ENCODE peak calls at places on chromosome 3, in nine cellular contexts. S is astrocyte; D is tibial nerve; K is IMR-90; G is CD8-positive, alpha-beta memory T cell; E is spleen; A is A673; C is CD4-positive, alpha-beta T cell; V is A549. U is an unnamed sample.

GRCh38 chr3:39209329-39209970 is 17.1 kb upstream of the XIRP1 start:
- DNase-seq in C (no peak), A (no peak), E (no peak), S (no peak), D (no peak), V (no peak), K (no peak), G (no peak), U (no peak)

GRCh38 chr3:45105855-45106655 is 40.1 kb downstream of the CDCP1 start:
- DNase-seq in A (no peak), G (peak), E (no peak), V (no peak), K (peak), S (peak), D (no peak), C (peak), U (peak)

GRCh38 chr3:130963878-130964277 is 62.7 kb downstream of the ASTE1 start:
- DNase-seq in E (no peak), D (no peak), V (peak), C (no peak), K (peak), A (peak), S (peak), G (no peak), U (peak)

GRCh38 chr3:32998631-32999451 is 47.4 kb downstream of the CCR4 start:
- DNase-seq in G (no peak), E (no peak), V (no peak), A (no peak), S (no peak), C (no peak), K (no peak), D (no peak), U (no peak)

GRCh38 chr3:17195192-17195611 is 310.4 kb downstream of the PLCL2 start:
- DNase-seq in D (no peak), E (peak), S (peak), C (no peak), A (no peak), V (no peak), G (no peak), K (peak), U (no peak)

GRCh38 chr3:157290761-157291160 is 130.8 kb upstream of the CCNL1 start:
- DNase-seq in E (no peak), D (no peak), K (peak), S (peak), C (no peak), G (no peak), A (peak), V (no peak), U (no peak)

GRCh38 chr3:120077726-120078125 is 16.5 kb downstream of the GSK3B start:
- DNase-seq in V (no peak), A (no peak), S (no peak), G (no peak), C (no peak), K (no peak), D (no peak), E (no peak), U (no peak)

GRCh38 chr3:106376016-106376415 is 507.2 kb upstream of the CBLB start:
- DNase-seq in G (no peak), K (no peak), V (no peak), E (no peak), A (no peak), S (peak), D (no peak), C (no peak), U (peak)

GRCh38 chr3:1561397-1561796 is 468.6 kb downstream of the CNTN6 start:
- DNase-seq in G (no peak), K (no peak), E (no peak), V (no peak), S (no peak), C (no peak), D (no peak), A (no peak), U (no peak)

GRCh38 chr3:47162695-47163022 is 1.3 kb downstream of the SETD2 start:
- DNase-seq in E (no peak), K (peak), C (no peak), G (no peak), V (no peak), D (no peak), S (no peak), A (no peak), U (no peak)

GRCh38 chr3:71050133-71050520 is 533.4 kb downstream of the FOXP1 start:
- DNase-seq in A (no peak), G (no peak), V (peak), C (no peak), K (peak), S (peak), D (no peak), E (no peak), U (no peak)

GRCh38 chr3:108022316-108023150 is 68.3 kb downstream of the CD47 start:
- DNase-seq in V (no peak), K (no peak), C (no peak), S (no peak), A (no peak), D (no peak), G (no peak), E (no peak), U (no peak)

GRCh38 chr3:126970101-126970500 is 12.8 kb upstream of the PLXNA1 start:
- DNase-seq in V (no peak), D (no peak), G (no peak), E (no peak), K (no peak), A (no peak), S (no peak), C (no peak), U (no peak)

GRCh38 chr3:15844889-15845288 is 47.1 kb upstream of the ANKRD28 start:
- DNase-seq in C (no peak), E (no peak), A (no peak), D (no peak), K (no peak), S (no peak), G (no peak), V (no peak), U (no peak)

GRCh38 chr3:164673738-164674137 is 404.6 kb downstream of the SI start:
- DNase-seq in C (no peak), G (no peak), S (no peak), K (no peak), E (no peak), A (peak), D (no peak), V (no peak), U (no peak)

GRCh38 chr3:11161666-11162065 is 7.4 kb downstream of the HRH1 start:
- DNase-seq in K (no peak), S (no peak), V (no peak), G (no peak), E (no peak), A (no peak), D (no peak), C (no peak), U (no peak)

GRCh38 chr3:144636833-144637232 is 665.2 kb downstream of the DIPK2A start:
- DNase-seq in G (no peak), D (no peak), C (no peak), K (no peak), V (peak), A (peak), S (no peak), E (no peak), U (peak)

GRCh38 chr3:105470851-105471250 is 104.1 kb downstream of the ALCAM start:
- DNase-seq in C (no peak), G (no peak), K (peak), S (no peak), V (no peak), E (no peak), D (no peak), A (no peak), U (no peak)

GRCh38 chr3:53069422-53070068 is 23.7 kb upstream of the SFMBT1 start:
- DNase-seq in E (peak), V (peak), A (peak), K (peak), C (no peak), G (no peak), D (no peak), S (no peak), U (no peak)

GRCh38 chr3:129702934-129703712 is 96.6 kb upstream of the PLXND1 start:
- DNase-seq in S (peak), V (peak), C (no peak), E (no peak), D (no peak), A (no peak), K (peak), G (no peak), U (no peak)

GRCh38 chr3:123766195-123767019 is 117.7 kb downstream of the MYLK start:
- DNase-seq in G (no peak), V (no peak), A (no peak), S (no peak), E (no peak), D (no peak), K (no peak), C (no peak), U (no peak)

GRCh38 chr3:110234831-110235230 is 836.8 kb upstream of the NECTIN3 start:
- DNase-seq in E (no peak), C (no peak), V (no peak), A (no peak), G (no peak), K (peak), D (no peak), S (no peak), U (no peak)

GRCh38 chr3:21795863-21796392 is 44.9 kb upstream of the ZNF385D start:
- DNase-seq in G (no peak), E (no peak), D (no peak), A (no peak), K (no peak), C (no peak), V (no peak), S (no peak), U (no peak)

GRCh38 chr3:52354676-52355075 is 38.6 kb downstream of the DNAH1 start:
- DNase-seq in A (no peak), G (peak), D (no peak), V (no peak), K (no peak), E (peak), S (no peak), C (no peak), U (no peak)

GRCh38 chr3:127762077-127762786 is 60.1 kb downstream of the MGLL start:
- DNase-seq in K (no peak), E (peak), A (no peak), C (no peak), S (no peak), G (no peak), V (no peak), D (no peak), U (no peak)

GRCh38 chr3:84980011-84980410 is 21.2 kb downstream of the CADM2 start:
- DNase-seq in S (no peak), G (no peak), A (no peak), E (no peak), C (no peak), K (no peak), V (no peak), D (no peak), U (peak)

GRCh38 chr3:169365993-169366915 is 297.3 kb downstream of the MECOM start:
- DNase-seq in D (no peak), E (no peak), G (no peak), C (no peak), S (no peak), V (no peak), K (no peak), A (no peak), U (no peak)

GRCh38 chr3:42180901-42181300 is 85.1 kb downstream of the CCK start:
- DNase-seq in G (no peak), C (no peak), E (no peak), D (no peak), V (no peak), A (no peak), K (no peak), S (no peak), U (no peak)

GRCh38 chr3:47892284-47892683 is 89.3 kb downstream of the DHX30 start:
- DNase-seq in D (no peak), G (no peak), S (no peak), A (no peak), C (no peak), V (no peak), E (no peak), K (no peak), U (no peak)

GRCh38 chr3:53772562-53773329 is 73.5 kb downstream of the CHDH start:
- DNase-seq in D (no peak), V (no peak), K (peak), E (no peak), A (no peak), C (no peak), S (peak), G (no peak), U (no peak)

GRCh38 chr3:125055913-125056705 is at the start of gene HEG1:
- DNase-seq in E (peak), C (peak), A (peak), K (peak), G (peak), D (peak), V (peak), S (peak), U (peak)

GRCh38 chr3:63934484-63934883 is 22.3 kb upstream of the SCAANT1 start:
- DNase-seq in A (no peak), V (no peak), G (peak), S (no peak), C (no peak), D (no peak), K (no peak), E (no peak), U (no peak)

GRCh38 chr3:63931290-63931689 is 19.1 kb upstream of the SCAANT1 start:
- DNase-seq in A (no peak), K (no peak), E (no peak), S (no peak), C (no peak), G (no peak), D (no peak), V (no peak), U (no peak)

GRCh38 chr3:63933459-63933858 is 21.3 kb upstream of the SCAANT1 start:
- DNase-seq in V (no peak), S (no peak), C (no peak), D (no peak), A (no peak), G (no peak), K (no peak), E (no peak), U (no peak)

GRCh38 chr3:63934041-63934440 is 21.9 kb upstream of the SCAANT1 start:
- DNase-seq in K (no peak), D (no peak), A (no peak), E (no peak), V (no peak), S (no peak), G (no peak), C (no peak), U (no peak)

GRCh38 chr3:63932509-63933212 is 20.5 kb upstream of the SCAANT1 start:
- DNase-seq in K (no peak), S (no peak), E (no peak), V (no peak), D (no peak), G (no peak), A (no peak), C (no peak), U (no peak)
- H3K27ac ChIP-seq in K (no peak), S (no peak), E (peak), V (no peak), D (no peak), G (no peak), A (no peak), C (no peak), U (no peak)

DNA sequence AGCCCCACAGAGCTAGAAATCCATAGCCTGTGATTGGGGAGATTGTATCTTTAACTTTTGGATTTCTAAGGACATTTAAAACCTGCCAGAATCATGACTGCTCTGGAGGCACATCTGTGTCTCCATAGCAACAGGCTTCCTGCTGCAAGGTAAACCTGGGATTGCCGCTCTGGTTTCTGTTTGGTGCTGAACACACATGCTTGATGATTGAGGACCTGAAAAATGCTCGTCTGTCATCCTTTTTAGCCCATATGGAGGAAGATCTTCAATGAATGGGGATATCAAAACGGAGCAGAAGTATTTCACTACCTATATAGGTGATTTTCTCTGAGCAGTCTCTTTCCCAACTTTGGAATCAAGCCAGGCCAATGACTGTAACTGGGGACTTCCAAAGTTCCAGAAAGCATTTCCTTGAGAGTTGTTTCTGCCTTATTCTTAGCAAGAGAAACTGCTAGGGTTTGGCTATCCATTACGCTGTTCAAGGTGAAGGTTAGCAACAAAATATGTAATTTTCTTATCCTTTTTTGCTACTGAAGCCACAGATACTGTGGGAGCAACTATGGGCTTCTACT is 96.5 kb upstream of the TNIK start:
- DNase-seq in C (no peak), G (no peak), V (no peak), A (no peak), E (no peak), S (peak), D (no peak), K (peak), U (no peak)
- H3K27ac ChIP-seq in C (no peak), G (no peak), V (no peak), A (no peak), E (no peak), S (no peak), D (no peak), K (no peak), U (no peak)

DNA sequence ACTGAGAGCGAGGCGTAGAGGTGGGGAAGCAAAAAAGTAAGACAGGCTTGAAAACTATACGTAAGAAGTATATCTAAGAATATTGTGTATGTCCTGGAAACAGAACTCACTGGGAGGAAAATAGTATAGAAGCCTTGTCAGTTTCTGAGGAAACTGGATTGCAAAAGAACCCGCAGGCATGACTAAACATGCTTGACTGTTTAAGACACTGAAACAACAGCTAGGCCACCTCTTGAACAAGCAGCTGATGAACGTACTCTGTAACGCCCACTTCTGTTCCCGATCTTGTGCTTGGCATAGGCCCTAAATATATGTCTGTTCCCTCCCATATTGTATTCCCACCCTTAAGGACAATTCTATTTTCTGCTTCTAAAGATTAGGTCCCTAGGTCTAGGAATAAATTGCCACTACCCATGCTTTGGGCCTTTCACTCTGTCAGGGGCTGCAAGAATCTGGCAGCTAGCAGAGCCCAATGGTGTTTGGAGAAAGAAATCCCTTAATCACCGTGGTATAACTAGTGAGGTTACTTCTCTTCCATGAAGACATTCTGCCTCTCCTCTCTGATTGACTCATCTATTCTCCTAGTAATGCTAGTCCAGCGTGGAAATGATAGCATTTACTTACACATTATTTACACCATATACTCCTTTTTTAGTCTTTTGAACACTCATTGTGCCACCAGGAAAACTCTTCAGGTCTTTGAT is 46.2 kb downstream of the CD200 start:
- DNase-seq in C (no peak), V (no peak), S (peak), A (no peak), K (peak), E (no peak), D (no peak), G (no peak), U (no peak)
- H3K27ac ChIP-seq in C (no peak), V (no peak), S (no peak), A (no peak), K (peak), E (no peak), D (no peak), G (no peak), U (no peak)

GRCh38 chr3:177800565-177800964 is 603.3 kb upstream of the TBL1XR1 start:
- DNase-seq in E (no peak), V (no peak), K (peak), C (no peak), G (no peak), S (peak), D (no peak), A (no peak), U (no peak)

GRCh38 chr3:177803495-177803894 is 606.2 kb upstream of the TBL1XR1 start:
- DNase-seq in C (no peak), E (no peak), D (no peak), V (no peak), A (no peak), S (no peak), G (no peak), K (no peak), U (no peak)

GRCh38 chr3:177804032-177804431 is 606.8 kb upstream of the TBL1XR1 start:
- DNase-seq in E (no peak), D (no peak), S (no peak), C (no peak), G (no peak), K (no peak), V (no peak), A (no peak), U (no peak)

GRCh38 chr3:177804646-177805045 is 607.4 kb upstream of the TBL1XR1 start:
- DNase-seq in C (no peak), V (no peak), G (no peak), S (peak), A (no peak), E (no peak), D (no peak), K (no peak), U (no peak)

DNA sequence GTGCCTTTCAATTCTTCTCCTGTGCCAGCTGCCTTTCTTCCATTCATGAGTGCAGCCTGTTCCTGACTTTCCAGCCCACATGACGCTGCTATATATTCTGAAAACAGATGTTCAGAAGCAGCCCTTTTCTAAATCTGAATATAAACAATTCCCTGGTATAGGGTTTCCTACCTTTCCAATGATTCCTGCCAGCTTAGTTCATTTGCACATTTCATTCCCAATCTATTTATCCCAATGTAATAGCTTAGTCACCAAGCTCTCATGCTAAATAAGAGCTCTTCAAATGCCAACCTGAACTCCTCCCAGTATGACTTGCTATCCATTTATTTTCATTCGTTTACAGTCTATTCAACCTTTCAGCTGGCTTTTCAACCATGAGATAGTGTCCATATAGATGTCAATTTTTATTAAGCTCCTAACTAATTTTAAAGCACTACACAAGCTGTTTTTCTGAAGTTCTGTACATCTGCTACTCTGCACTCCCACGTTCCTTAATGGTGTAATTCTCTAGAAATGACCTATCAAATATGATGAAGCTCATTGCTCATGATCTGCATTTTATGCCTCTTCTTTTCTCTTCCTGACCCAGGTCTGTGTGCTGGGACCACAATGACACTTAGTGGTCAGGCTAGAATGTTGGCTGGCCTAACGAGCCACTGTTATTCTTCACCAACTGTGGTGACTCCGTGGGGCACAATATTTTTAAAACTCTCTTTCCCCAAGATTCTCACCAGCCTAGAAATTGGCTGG is 605.0 kb upstream of the TBL1XR1 start:
- DNase-seq in K (peak), C (no peak), G (no peak), A (no peak), V (no peak), E (no peak), D (no peak), S (peak), U (peak)
- H3K27ac ChIP-seq in K (peak), C (no peak), G (no peak), A (no peak), V (peak), E (no peak), D (no peak), S (no peak), U (no peak)